ENCODE peak calls at places on chromosomes 11 and 22, in six cellular contexts. X is pancreas; T is astrocyte of the spinal cord; Z is stomach; C is CD8-positive, alpha-beta T cell; W is HL-60. Q is an unnamed sample.

GRCh38 chr11:41845066-41845465 is 385.6 kb upstream of the LRRC4C start:
- DNase-seq in T (no peak), Z (no peak), X (no peak), C (no peak), W (no peak), Q (no peak)

GRCh38 chr11:119318240-119319135 is 1.6 kb upstream of the MCAM start:
- DNase-seq in W (peak), X (peak), T (peak), C (no peak), Z (no peak), Q (peak)

GRCh38 chr11:45384711-45385241 is 98.6 kb upstream of the SYT13 start:
- DNase-seq in T (no peak), X (no peak), W (no peak), C (no peak), Z (no peak), Q (no peak)

GRCh38 chr11:15346907-15347306 is 232.2 kb downstream of the INSC start:
- DNase-seq in W (no peak), Z (no peak), T (no peak), X (no peak), C (no peak), Q (no peak)

GRCh38 chr11:29962243-29962642 is 54.6 kb downstream of the KCNA4 start:
- DNase-seq in C (no peak), T (no peak), Z (no peak), W (peak), X (no peak), Q (no peak)

GRCh38 chr22:30573594-30574094 is 821 bp downstream of the GAL3ST1 start:
- DNase-seq in X (no peak), Z (peak), C (no peak), W (no peak), T (no peak), Q (no peak)

GRCh38 chr11:28743101-28743550 is 634.9 kb downstream of the METTL15 start:
- DNase-seq in T (peak), Z (no peak), C (no peak), W (no peak), X (no peak), Q (peak)

GRCh38 chr11:2115308-2115707 is 23.9 kb downstream of the IGF2 start:
- DNase-seq in T (no peak), Z (no peak), W (no peak), X (peak), C (no peak), Q (no peak)

GRCh38 chr11:2446590-2447252 is 1.9 kb downstream of the KCNQ1 start:
- DNase-seq in X (peak), Z (no peak), T (no peak), W (peak), C (no peak), Q (no peak)

GRCh38 chr11:129652828-129653227 is 162.8 kb upstream of the TMEM45B start:
- DNase-seq in Z (no peak), T (peak), C (no peak), X (no peak), W (no peak), Q (peak)

GRCh38 chr11:57263351-57263750 is 26.3 kb upstream of the APLNR start:
- DNase-seq in Z (no peak), T (no peak), W (no peak), C (no peak), X (no peak), Q (no peak)
- H3K4me3 ChIP-seq in Z (no peak), T (no peak), W (no peak), C (no peak), X (no peak), Q (no peak)

DNA sequence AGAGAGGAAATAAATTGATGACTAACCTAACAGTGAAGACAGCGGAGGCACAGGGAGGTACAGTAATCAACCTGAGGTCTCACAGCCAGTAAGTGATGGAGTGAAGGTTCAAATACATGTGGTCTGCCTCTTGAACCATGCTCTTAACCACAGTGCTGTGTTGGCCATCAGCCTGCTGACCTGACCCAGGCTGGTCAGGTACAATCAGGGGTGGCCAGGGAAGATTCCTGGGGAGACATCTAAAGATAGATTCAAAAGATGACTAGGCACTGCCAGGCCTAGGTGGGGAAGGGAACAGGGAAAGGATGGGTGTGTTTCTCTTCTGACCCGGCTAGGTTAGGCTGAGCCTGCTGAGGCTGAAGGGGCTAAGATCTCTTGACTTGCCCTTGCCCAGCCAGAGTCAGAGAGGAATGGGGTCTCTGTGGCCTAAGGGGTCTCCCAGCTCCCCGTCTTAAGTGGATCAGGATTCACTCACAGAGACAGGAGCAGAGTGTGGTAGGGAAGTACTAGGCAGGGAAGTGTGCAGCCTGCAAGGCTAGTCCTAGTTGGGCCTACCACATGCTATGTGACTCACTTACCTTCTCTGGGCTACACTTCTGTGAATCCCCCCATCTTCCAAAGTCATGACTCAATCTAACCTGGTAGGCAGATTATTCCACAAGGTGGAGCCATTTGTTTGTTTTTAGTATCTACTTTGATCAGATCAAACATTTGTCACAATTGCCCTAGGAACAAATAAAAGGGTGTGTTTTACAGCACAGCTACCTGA is 10.4 kb upstream of the SREBF2 start:
- DNase-seq in T (peak), W (no peak), C (peak), Z (no peak), X (no peak), Q (peak)
- TF ChIP-seq CTCF in T (peak), W (peak), C (peak), Z (peak), X (peak), Q (peak)

DNA sequence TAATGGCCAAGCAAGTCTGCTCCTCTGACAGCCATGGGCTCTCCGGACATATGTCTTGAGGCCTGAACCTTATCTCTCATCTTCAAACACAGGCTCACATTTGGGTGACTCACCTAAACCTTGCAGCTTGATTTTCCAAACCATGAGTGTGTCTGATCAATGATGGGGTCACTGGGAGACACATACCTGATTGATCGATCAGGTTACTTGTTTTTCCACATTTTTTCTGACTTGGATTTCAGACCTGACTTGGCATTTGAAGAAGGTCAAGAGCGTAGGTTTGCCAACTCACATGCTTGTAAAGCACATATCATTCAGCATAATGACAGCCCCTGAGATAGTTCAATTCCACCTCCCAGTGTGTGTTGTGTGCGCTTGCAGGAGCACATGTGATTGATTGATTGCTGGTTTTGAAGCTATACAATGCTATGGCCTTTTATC is 116.7 kb upstream of the KIRREL3 start:
- DNase-seq in W (no peak), X (no peak), Z (no peak), C (no peak), T (no peak), Q (no peak)
- H3K4me3 ChIP-seq in W (no peak), X (no peak), Z (no peak), C (no peak), T (no peak), Q (no peak)

GRCh38 chr11:48096588-48097525 is 116.5 kb downstream of the PTPRJ start:
- DNase-seq in C (no peak), T (peak), W (no peak), X (no peak), Z (no peak), Q (peak)
- TF ChIP-seq CTCF in C (no peak), T (no peak), W (no peak), X (no peak), Z (no peak), Q (no peak)